ENCODE peak calls at places on chromosomes 12 and 14, in nine cellular contexts. R is endothelial cell of umbilical vein, T is HFFc6, L is GM03348, V is fibroblast of the aortic adventitia, Z is GM12865, N is GF-D8, I is ELF-1, U is kidney tubule cell. G is an unnamed sample.
A peak's percentile ranks its signal among the peaks of the same experiment; 100 is the strongest.

GRCh38 chr12:63985945-63986344 is 141.4 kb downstream of the SRGAP1 start:
- DNase-seq in R (no peak), V (no peak), Z (no peak), I (no peak), N (no peak), T (no peak), U (no peak), L (no peak), G (no peak)

GRCh38 chr12:20194171-20194570 is 174.2 kb upstream of the PDE3A start:
- DNase-seq in R (peak; percentile 30), I (peak; percentile 55), L (peak; percentile 57), U (no peak), V (peak; percentile 42), Z (no peak), T (no peak), N (no peak), G (peak; percentile 17)

GRCh38 chr14:55265197-55265596 is 6.0 kb upstream of the FBXO34 start:
- DNase-seq in Z (peak; percentile 61), N (peak; percentile 64), U (no peak), I (no peak), V (no peak), L (no peak), R (no peak), T (no peak), G (no peak)

GRCh38 chr12:12983420-12984035 is 16.5 kb downstream of the HEBP1 start:
- DNase-seq in Z (peak; percentile 33), N (no peak), T (peak; percentile 66), V (peak; percentile 79), L (peak; percentile 60), U (peak; percentile 59), I (no peak), R (peak; percentile 78), G (peak; percentile 85)

GRCh38 chr12:26691234-26691970 is 141.6 kb downstream of the ITPR2 start:
- DNase-seq in R (peak; percentile 96), L (peak; percentile 79), T (peak; percentile 97), I (peak; percentile 89), U (peak; percentile 98), V (peak; percentile 92), N (no peak), Z (no peak), G (peak; percentile 80)

GRCh38 chr12:98869886-98870285 is 224.8 kb downstream of the APAF1 start:
- DNase-seq in T (no peak), L (no peak), V (no peak), R (no peak), Z (no peak), I (no peak), U (no peak), N (no peak), G (no peak)

GRCh38 chr12:24940157-24940556 is 8.7 kb downstream of the BCAT1 start:
- DNase-seq in T (no peak), Z (no peak), U (no peak), V (no peak), L (no peak), N (no peak), R (no peak), I (no peak), G (no peak)

GRCh38 chr14:48560421-48560820 is 885.0 kb upstream of the MDGA2 start:
- DNase-seq in I (no peak), R (no peak), Z (no peak), U (no peak), V (no peak), N (no peak), T (no peak), L (no peak), G (no peak)

GRCh38 chr12:47033081-47033480 is 46.3 kb upstream of the PCED1B start:
- DNase-seq in V (peak; percentile 40), T (no peak), I (no peak), N (no peak), U (peak; percentile 26), L (peak; percentile 21), R (no peak), Z (no peak), G (no peak)

GRCh38 chr14:99822800-99823455 is 29.7 kb downstream of the EML1 start:
- DNase-seq in L (no peak), T (no peak), I (no peak), N (no peak), Z (no peak), R (no peak), U (no peak), V (no peak), G (no peak)